ENCODE peak calls at places on chromosomes 16 and 17, in ten cellular contexts. One of them, this sample, is unnamed.

GRCh38 chr17:40320771-40321501 is 12.0 kb downstream of the RARA start:
- DNase-seq in germinal center: no peak
- DNase-seq in fibroblast of lung: no peak
- DNase-seq in NB4: no peak
- DNase-seq in mucosa of descending colon: peak; percentile 83
- DNase-seq in HFFc6: no peak
- DNase-seq in posterior vena cava: peak; percentile 92
- DNase-seq in ecto neural progenitor cell: no peak
- DNase-seq in fibroblast of mammary gland: no peak
- DNase-seq in gastrocnemius medialis: peak; percentile 59
- DNase-seq in this sample: no peak

GRCh38 chr17:27424516-27424915 is 31.7 kb upstream of the KSR1 start:
- DNase-seq in NB4: no peak
- DNase-seq in HFFc6: no peak
- DNase-seq in posterior vena cava: peak; percentile 80
- DNase-seq in gastrocnemius medialis: no peak
- DNase-seq in fibroblast of mammary gland: no peak
- DNase-seq in mucosa of descending colon: no peak
- DNase-seq in germinal center: no peak
- DNase-seq in fibroblast of lung: no peak
- DNase-seq in ecto neural progenitor cell: no peak
- DNase-seq in this sample: no peak

GRCh38 chr16:58458634-58459343 is 41.2 kb upstream of the NDRG4 start:
- DNase-seq in mucosa of descending colon: no peak
- DNase-seq in fibroblast of mammary gland: no peak
- DNase-seq in NB4: no peak
- DNase-seq in HFFc6: no peak
- DNase-seq in fibroblast of lung: no peak
- DNase-seq in ecto neural progenitor cell: no peak
- DNase-seq in posterior vena cava: no peak
- DNase-seq in gastrocnemius medialis: no peak
- DNase-seq in germinal center: no peak
- DNase-seq in this sample: no peak

GRCh38 chr16:11039726-11040125 is 95.4 kb downstream of the CLEC16A start:
- DNase-seq in fibroblast of lung: no peak
- DNase-seq in fibroblast of mammary gland: no peak
- DNase-seq in NB4: no peak
- DNase-seq in germinal center: no peak
- DNase-seq in HFFc6: no peak
- DNase-seq in ecto neural progenitor cell: no peak
- DNase-seq in posterior vena cava: no peak
- DNase-seq in mucosa of descending colon: no peak
- DNase-seq in gastrocnemius medialis: no peak
- DNase-seq in this sample: no peak

GRCh38 chr17:43328650-43329049 is 70.1 kb upstream of the ARL4D start:
- DNase-seq in posterior vena cava: no peak
- DNase-seq in germinal center: no peak
- DNase-seq in NB4: no peak
- DNase-seq in gastrocnemius medialis: no peak
- DNase-seq in fibroblast of lung: no peak
- DNase-seq in mucosa of descending colon: no peak
- DNase-seq in fibroblast of mammary gland: no peak
- DNase-seq in HFFc6: no peak
- DNase-seq in ecto neural progenitor cell: no peak
- DNase-seq in this sample: no peak

GRCh38 chr16:88747588-88748301 is 37.3 kb downstream of the PIEZO1 start:
- DNase-seq in fibroblast of lung: no peak
- DNase-seq in ecto neural progenitor cell: no peak
- DNase-seq in HFFc6: no peak
- DNase-seq in mucosa of descending colon: no peak
- DNase-seq in posterior vena cava: no peak
- DNase-seq in fibroblast of mammary gland: no peak
- DNase-seq in NB4: peak; percentile 78
- DNase-seq in germinal center: peak; percentile 70
- DNase-seq in gastrocnemius medialis: no peak
- DNase-seq in this sample: peak; percentile 78

GRCh38 chr17:79114455-79115301 is 40.1 kb downstream of the ENGASE start:
- DNase-seq in HFFc6: no peak
- DNase-seq in gastrocnemius medialis: no peak
- DNase-seq in posterior vena cava: no peak
- DNase-seq in fibroblast of mammary gland: no peak
- DNase-seq in ecto neural progenitor cell: peak; percentile 69
- DNase-seq in mucosa of descending colon: no peak
- DNase-seq in NB4: no peak
- DNase-seq in germinal center: no peak
- DNase-seq in fibroblast of lung: no peak
- DNase-seq in this sample: no peak

GRCh38 chr17:41352597-41353366 is 2.2 kb upstream of the KRT33A start:
- DNase-seq in NB4: no peak
- DNase-seq in fibroblast of mammary gland: peak; percentile 12
- DNase-seq in posterior vena cava: no peak
- DNase-seq in gastrocnemius medialis: no peak
- DNase-seq in ecto neural progenitor cell: no peak
- DNase-seq in fibroblast of lung: no peak
- DNase-seq in HFFc6: no peak
- DNase-seq in germinal center: no peak
- DNase-seq in mucosa of descending colon: no peak
- DNase-seq in this sample: no peak

GRCh38 chr17:27038676-27039075 is 255.2 kb upstream of the WSB1 start:
- DNase-seq in fibroblast of mammary gland: no peak
- DNase-seq in gastrocnemius medialis: no peak
- DNase-seq in ecto neural progenitor cell: no peak
- DNase-seq in germinal center: peak; percentile 24
- DNase-seq in fibroblast of lung: no peak
- DNase-seq in NB4: peak; percentile 72
- DNase-seq in HFFc6: no peak
- DNase-seq in mucosa of descending colon: no peak
- DNase-seq in posterior vena cava: no peak
- DNase-seq in this sample: peak; percentile 23

GRCh38 chr16:73289232-73289631 is 241.3 kb upstream of the ZFHX3 start:
- DNase-seq in HFFc6: no peak
- DNase-seq in ecto neural progenitor cell: no peak
- DNase-seq in fibroblast of lung: no peak
- DNase-seq in posterior vena cava: no peak
- DNase-seq in NB4: no peak
- DNase-seq in germinal center: no peak
- DNase-seq in mucosa of descending colon: no peak
- DNase-seq in fibroblast of mammary gland: no peak
- DNase-seq in gastrocnemius medialis: no peak
- DNase-seq in this sample: no peak

GRCh38 chr16:74025-74424 is 1.6 kb upstream of the RHBDF1 start:
- DNase-seq in fibroblast of lung: no peak
- DNase-seq in fibroblast of mammary gland: no peak
- DNase-seq in gastrocnemius medialis: no peak
- DNase-seq in HFFc6: no peak
- DNase-seq in NB4: no peak
- DNase-seq in posterior vena cava: no peak
- DNase-seq in ecto neural progenitor cell: no peak
- DNase-seq in germinal center: no peak
- DNase-seq in mucosa of descending colon: no peak
- DNase-seq in this sample: no peak

GRCh38 chr16:24257965-24258364 is 1.8 kb downstream of the CACNG3 start:
- DNase-seq in fibroblast of lung: peak; percentile 10
- DNase-seq in fibroblast of mammary gland: no peak
- DNase-seq in HFFc6: no peak
- DNase-seq in NB4: no peak
- DNase-seq in mucosa of descending colon: no peak
- DNase-seq in gastrocnemius medialis: no peak
- DNase-seq in posterior vena cava: no peak
- DNase-seq in ecto neural progenitor cell: no peak
- DNase-seq in germinal center: no peak
- DNase-seq in this sample: no peak

GRCh38 chr16:89984215-89984614 is 35.0 kb downstream of the DBNDD1 start:
- DNase-seq in NB4: no peak
- DNase-seq in HFFc6: no peak
- DNase-seq in germinal center: no peak
- DNase-seq in gastrocnemius medialis: no peak
- DNase-seq in mucosa of descending colon: no peak
- DNase-seq in fibroblast of lung: no peak
- DNase-seq in posterior vena cava: no peak
- DNase-seq in ecto neural progenitor cell: no peak
- DNase-seq in fibroblast of mammary gland: no peak
- DNase-seq in this sample: no peak

GRCh38 chr16:50550035-50550434 is 1.8 kb downstream of the NKD1 start:
- DNase-seq in HFFc6: no peak
- DNase-seq in NB4: no peak
- DNase-seq in posterior vena cava: no peak
- DNase-seq in germinal center: no peak
- DNase-seq in gastrocnemius medialis: no peak
- DNase-seq in mucosa of descending colon: no peak
- DNase-seq in ecto neural progenitor cell: no peak
- DNase-seq in fibroblast of lung: no peak
- DNase-seq in fibroblast of mammary gland: no peak
- DNase-seq in this sample: no peak

GRCh38 chr16:49782405-49782804 is 73.5 kb downstream of the ZNF423 start:
- DNase-seq in mucosa of descending colon: no peak
- DNase-seq in HFFc6: no peak
- DNase-seq in germinal center: no peak
- DNase-seq in ecto neural progenitor cell: no peak
- DNase-seq in fibroblast of mammary gland: no peak
- DNase-seq in NB4: no peak
- DNase-seq in posterior vena cava: no peak
- DNase-seq in fibroblast of lung: no peak
- DNase-seq in gastrocnemius medialis: no peak
- DNase-seq in this sample: no peak

GRCh38 chr17:42783778-42784138 is 3.3 kb downstream of the WNK4 start:
- DNase-seq in posterior vena cava: no peak
- DNase-seq in NB4: no peak
- DNase-seq in fibroblast of mammary gland: no peak
- DNase-seq in ecto neural progenitor cell: no peak
- DNase-seq in fibroblast of lung: no peak
- DNase-seq in germinal center: no peak
- DNase-seq in HFFc6: no peak
- DNase-seq in gastrocnemius medialis: no peak
- DNase-seq in mucosa of descending colon: no peak
- DNase-seq in this sample: no peak

GRCh38 chr17:39527220-39527813 is 66.0 kb downstream of the CDK12 start:
- DNase-seq in germinal center: no peak
- DNase-seq in NB4: peak; percentile 67
- DNase-seq in fibroblast of lung: peak; percentile 15
- DNase-seq in HFFc6: no peak
- DNase-seq in mucosa of descending colon: no peak
- DNase-seq in gastrocnemius medialis: no peak
- DNase-seq in fibroblast of mammary gland: peak; percentile 10
- DNase-seq in ecto neural progenitor cell: no peak
- DNase-seq in posterior vena cava: no peak
- DNase-seq in this sample: peak; percentile 62

GRCh38 chr16:20485408-20485807 is 34.1 kb downstream of the ACSM2A start:
- DNase-seq in HFFc6: no peak
- DNase-seq in mucosa of descending colon: no peak
- DNase-seq in germinal center: no peak
- DNase-seq in gastrocnemius medialis: no peak
- DNase-seq in fibroblast of mammary gland: no peak
- DNase-seq in posterior vena cava: no peak
- DNase-seq in fibroblast of lung: no peak
- DNase-seq in NB4: no peak
- DNase-seq in ecto neural progenitor cell: no peak
- DNase-seq in this sample: no peak

GRCh38 chr16:83363521-83363920 is 444.3 kb upstream of the HSBP1 start:
- DNase-seq in mucosa of descending colon: no peak
- DNase-seq in fibroblast of mammary gland: peak; percentile 10
- DNase-seq in HFFc6: no peak
- DNase-seq in ecto neural progenitor cell: no peak
- DNase-seq in fibroblast of lung: no peak
- DNase-seq in NB4: no peak
- DNase-seq in gastrocnemius medialis: no peak
- DNase-seq in germinal center: no peak
- DNase-seq in posterior vena cava: no peak
- DNase-seq in this sample: no peak

GRCh38 chr17:78791840-78792709 is 10.0 kb upstream of the CYTH1 start:
- DNase-seq in HFFc6: no peak
- DNase-seq in fibroblast of mammary gland: no peak
- DNase-seq in mucosa of descending colon: no peak
- DNase-seq in NB4: no peak
- DNase-seq in posterior vena cava: no peak
- DNase-seq in germinal center: no peak
- DNase-seq in ecto neural progenitor cell: no peak
- DNase-seq in fibroblast of lung: no peak
- DNase-seq in gastrocnemius medialis: no peak
- DNase-seq in this sample: no peak

GRCh38 chr17:21263351-21263750 is 10.1 kb upstream of the NATD1 start:
- DNase-seq in germinal center: no peak
- DNase-seq in posterior vena cava: no peak
- DNase-seq in ecto neural progenitor cell: no peak
- DNase-seq in mucosa of descending colon: peak; percentile 5
- DNase-seq in fibroblast of lung: peak; percentile 42
- DNase-seq in gastrocnemius medialis: no peak
- DNase-seq in NB4: no peak
- DNase-seq in HFFc6: no peak
- DNase-seq in fibroblast of mammary gland: peak; percentile 94
- DNase-seq in this sample: no peak

GRCh38 chr16:52597073-52597771 is 50.3 kb upstream of the TOX3 start:
- DNase-seq in posterior vena cava: no peak
- DNase-seq in ecto neural progenitor cell: no peak
- DNase-seq in germinal center: no peak
- DNase-seq in NB4: no peak
- DNase-seq in fibroblast of lung: no peak
- DNase-seq in gastrocnemius medialis: no peak
- DNase-seq in fibroblast of mammary gland: no peak
- DNase-seq in mucosa of descending colon: no peak
- DNase-seq in HFFc6: no peak
- DNase-seq in this sample: no peak

GRCh38 chr17:12839042-12839441 is 49.7 kb downstream of the ARHGAP44 start:
- DNase-seq in ecto neural progenitor cell: no peak
- DNase-seq in germinal center: no peak
- DNase-seq in fibroblast of mammary gland: no peak
- DNase-seq in HFFc6: no peak
- DNase-seq in mucosa of descending colon: no peak
- DNase-seq in posterior vena cava: no peak
- DNase-seq in NB4: no peak
- DNase-seq in gastrocnemius medialis: no peak
- DNase-seq in fibroblast of lung: no peak
- DNase-seq in this sample: no peak

GRCh38 chr17:15393414-15393813 is 52.0 kb upstream of the TEKT3 start:
- DNase-seq in gastrocnemius medialis: no peak
- DNase-seq in NB4: no peak
- DNase-seq in HFFc6: no peak
- DNase-seq in posterior vena cava: no peak
- DNase-seq in fibroblast of mammary gland: no peak
- DNase-seq in fibroblast of lung: no peak
- DNase-seq in mucosa of descending colon: no peak
- DNase-seq in germinal center: no peak
- DNase-seq in ecto neural progenitor cell: no peak
- DNase-seq in this sample: no peak

GRCh38 chr16:9072806-9073341 is 18.6 kb upstream of the HAPSTR1 start:
- DNase-seq in mucosa of descending colon: no peak
- DNase-seq in gastrocnemius medialis: no peak
- DNase-seq in fibroblast of mammary gland: peak; percentile 94
- DNase-seq in posterior vena cava: no peak
- DNase-seq in germinal center: no peak
- DNase-seq in NB4: no peak
- DNase-seq in fibroblast of lung: peak; percentile 95
- DNase-seq in HFFc6: peak; percentile 84
- DNase-seq in ecto neural progenitor cell: no peak
- DNase-seq in this sample: no peak